ENCODE peak calls at places on chromosomes 3 and 15, in eight cellular contexts. R is HCT116, X is PC-3, V is GM23248, A is neural progenitor cell, E is GM23338, G is hepatocyte, J is SK-N-SH. Y is an unnamed sample.

GRCh38 chr15:66252411-66253295 is 897 bp downstream of the MEGF11 start:
- DNase-seq in R (peak), X (peak), V (peak), A (peak), E (peak), G (peak), J (peak), Y (peak)

GRCh38 chr3:134694946-134695543 is 44.2 kb upstream of the KY start:
- DNase-seq in R (no peak), X (no peak), V (no peak), A (no peak), E (no peak), G (no peak), J (no peak), Y (no peak)

GRCh38 chr3:197445886-197446631 is 109.7 kb downstream of the BDH1 start:
- DNase-seq in R (no peak), X (no peak), V (no peak), A (peak), E (no peak), G (no peak), J (no peak), Y (no peak)

GRCh38 chr3:153348457-153349137 is 186.6 kb downstream of the RAP2B start:
- DNase-seq in R (no peak), X (peak), V (peak), A (no peak), E (peak), G (no peak), J (no peak), Y (no peak)

GRCh38 chr15:66251790-66252355 is 1.7 kb downstream of the MEGF11 start:
- DNase-seq in R (no peak), X (no peak), V (no peak), A (peak), E (peak), G (no peak), J (no peak), Y (no peak)

GRCh38 chr3:127384717-127385539 is 97.1 kb upstream of the PRR20G start:
- DNase-seq in R (no peak), X (no peak), V (no peak), A (no peak), E (peak), G (no peak), J (no peak), Y (no peak)

GRCh38 chr3:13136426-13136825 is 63.2 kb upstream of the IQSEC1 start:
- DNase-seq in R (no peak), X (no peak), V (no peak), A (no peak), E (no peak), G (no peak), J (no peak), Y (no peak)

GRCh38 chr3:105367406-105368213 is 901 bp downstream of the ALCAM start:
- DNase-seq in R (no peak), X (peak), V (peak), A (peak), E (peak), G (peak), J (peak), Y (peak)

GRCh38 chr3:52153389-52154096 is 680 bp downstream of the POC1A start:
- DNase-seq in R (peak), X (peak), V (peak), A (peak), E (peak), G (peak), J (peak), Y (peak)

GRCh38 chr15:50906954-50907865 is 1.3 kb upstream of the AP4E1 start:
- DNase-seq in R (no peak), X (peak), V (peak), A (no peak), E (no peak), G (peak), J (peak), Y (peak)

GRCh38 chr3:57961828-57962447 is 46.3 kb upstream of the FLNB start:
- DNase-seq in R (peak), X (peak), V (peak), A (no peak), E (peak), G (no peak), J (no peak), Y (peak)

GRCh38 chr15:47484119-47484518 is 233.2 kb upstream of the SEMA6D start:
- DNase-seq in R (no peak), X (no peak), V (no peak), A (no peak), E (peak), G (no peak), J (no peak), Y (peak)

GRCh38 chr3:42991369-42992315 is 12.5 kb downstream of the GASK1A start:
- DNase-seq in R (no peak), X (no peak), V (no peak), A (peak), E (peak), G (no peak), J (no peak), Y (no peak)

GRCh38 chr3:81242871-81243270 is 518.6 kb downstream of the GBE1 start:
- DNase-seq in R (no peak), X (peak), V (peak), A (no peak), E (no peak), G (no peak), J (peak), Y (peak)

GRCh38 chr15:68208641-68209240 is 3.6 kb upstream of the CALML4 start:
- DNase-seq in R (no peak), X (no peak), V (no peak), A (no peak), E (no peak), G (no peak), J (no peak), Y (peak)

GRCh38 chr3:182739619-182740018 is 53.7 kb upstream of the ATP11B start:
- DNase-seq in R (no peak), X (peak), V (peak), A (no peak), E (no peak), G (no peak), J (no peak), Y (no peak)

GRCh38 chr3:128146201-128146600 is 7.1 kb upstream of the EEFSEC start:
- DNase-seq in R (no peak), X (no peak), V (no peak), A (no peak), E (no peak), G (no peak), J (no peak), Y (no peak)

GRCh38 chr3:179673522-179673921 is 20.7 kb downstream of the USP13 start:
- DNase-seq in R (no peak), X (no peak), V (no peak), A (no peak), E (no peak), G (no peak), J (no peak), Y (no peak)

GRCh38 chr15:50181983-50182232 is at the start of gene SLC27A2:
- DNase-seq in R (peak), X (peak), V (no peak), A (peak), E (peak), G (peak), J (peak), Y (no peak)

GRCh38 chr15:67066041-67067021 is 929 bp downstream of the SMAD3 start:
- DNase-seq in R (no peak), X (no peak), V (peak), A (peak), E (peak), G (no peak), J (peak), Y (peak)

GRCh38 chr3:58628823-58629562 is 37.6 kb downstream of the FAM3D start:
- DNase-seq in R (no peak), X (peak), V (peak), A (no peak), E (no peak), G (peak), J (peak), Y (no peak)

GRCh38 chr15:51076142-51076897 is 18.4 kb downstream of the TNFAIP8L3 start:
- DNase-seq in R (no peak), X (no peak), V (no peak), A (no peak), E (no peak), G (no peak), J (no peak), Y (no peak)

GRCh38 chr3:160804762-160805161 is 48.7 kb downstream of the PPM1L start:
- DNase-seq in R (no peak), X (no peak), V (peak), A (no peak), E (peak), G (no peak), J (peak), Y (no peak)

GRCh38 chr3:25573386-25574171 is 91.1 kb downstream of the TOP2B start:
- DNase-seq in R (no peak), X (peak), V (peak), A (no peak), E (no peak), G (no peak), J (peak), Y (no peak)

GRCh38 chr3:82364827-82365226 is 603.4 kb upstream of the GBE1 start:
- DNase-seq in R (no peak), X (no peak), V (no peak), A (no peak), E (no peak), G (no peak), J (no peak), Y (no peak)

GRCh38 chr15:31975446-31976229 is 54.7 kb upstream of the CHRNA7 start:
- DNase-seq in R (no peak), X (peak), V (peak), A (peak), E (peak), G (no peak), J (peak), Y (no peak)

GRCh38 chr3:65811050-65811766 is 227.5 kb downstream of the MAGI1 start:
- DNase-seq in R (no peak), X (no peak), V (peak), A (no peak), E (no peak), G (peak), J (no peak), Y (no peak)

GRCh38 chr15:36731025-36731424 is 151.6 kb downstream of the CDIN1 start:
- DNase-seq in R (no peak), X (no peak), V (no peak), A (no peak), E (no peak), G (no peak), J (no peak), Y (no peak)

GRCh38 chr3:172317984-172318383 is 130.3 kb downstream of the GHSR start:
- DNase-seq in R (peak), X (peak), V (peak), A (no peak), E (no peak), G (no peak), J (peak), Y (no peak)

GRCh38 chr15:90892023-90892422 is 7.7 kb downstream of the FES start:
- DNase-seq in R (no peak), X (no peak), V (no peak), A (no peak), E (no peak), G (no peak), J (no peak), Y (no peak)

GRCh38 chr3:156395961-156396700 is 158.8 kb downstream of the SSR3 start:
- DNase-seq in R (no peak), X (no peak), V (peak), A (no peak), E (no peak), G (no peak), J (no peak), Y (no peak)

GRCh38 chr3:24197809-24198208 is 252.7 kb downstream of the NR1D2 start:
- DNase-seq in R (no peak), X (peak), V (no peak), A (peak), E (peak), G (no peak), J (peak), Y (no peak)
- TF ChIP-seq EZH2phosphoT487 in R (no peak), X (no peak), V (no peak), A (no peak), E (no peak), G (no peak), J (no peak), Y (no peak)

DNA sequence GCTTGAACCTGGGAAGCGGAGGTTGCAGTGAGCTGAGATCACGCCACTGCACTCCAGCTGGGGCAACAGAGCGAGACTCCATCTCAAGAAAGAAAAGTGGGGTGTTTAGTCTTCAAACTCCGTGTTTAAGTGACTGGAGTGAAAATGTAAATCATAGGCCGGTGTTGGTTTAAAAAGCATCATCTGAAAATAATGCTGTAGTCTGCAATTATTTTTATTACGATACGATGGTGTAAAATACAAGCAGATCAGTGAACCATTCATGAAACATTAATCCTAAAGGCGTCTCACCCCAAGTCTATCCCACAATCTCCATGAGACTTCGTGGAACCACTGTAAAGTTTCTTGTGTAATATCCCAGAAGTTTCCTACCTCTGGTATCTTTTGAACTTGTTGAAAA is 6.3 kb downstream of the CTNNB1 start:
- DNase-seq in R (no peak), X (no peak), V (no peak), A (no peak), E (no peak), G (no peak), J (no peak), Y (no peak)
- H3K4me2 ChIP-seq in R (no peak), X (no peak), V (no peak), A (peak), E (peak), G (peak), J (no peak), Y (no peak)

GRCh38 chr3:38985581-38985980 is 66.2 kb downstream of the SCN11A start:
- DNase-seq in R (no peak), X (peak), V (peak), A (no peak), E (no peak), G (no peak), J (no peak), Y (no peak)

GRCh38 chr3:38984731-38985130 is 67.0 kb downstream of the SCN11A start:
- DNase-seq in R (no peak), X (no peak), V (peak), A (no peak), E (no peak), G (no peak), J (no peak), Y (no peak)

GRCh38 chr3:38986901-38987300 is 64.8 kb downstream of the SCN11A start:
- DNase-seq in R (no peak), X (peak), V (peak), A (no peak), E (no peak), G (no peak), J (no peak), Y (no peak)

GRCh38 chr3:38987456-38987855 is 64.3 kb downstream of the SCN11A start:
- DNase-seq in R (no peak), X (no peak), V (no peak), A (no peak), E (no peak), G (no peak), J (no peak), Y (no peak)

GRCh38 chr3:38985981-38986380 is 65.8 kb downstream of the SCN11A start:
- DNase-seq in R (no peak), X (no peak), V (peak), A (no peak), E (no peak), G (no peak), J (no peak), Y (no peak)
- TF ChIP-seq EZH2phosphoT487 in R (no peak), X (no peak), V (no peak), A (no peak), E (no peak), G (no peak), J (no peak), Y (no peak)

DNA sequence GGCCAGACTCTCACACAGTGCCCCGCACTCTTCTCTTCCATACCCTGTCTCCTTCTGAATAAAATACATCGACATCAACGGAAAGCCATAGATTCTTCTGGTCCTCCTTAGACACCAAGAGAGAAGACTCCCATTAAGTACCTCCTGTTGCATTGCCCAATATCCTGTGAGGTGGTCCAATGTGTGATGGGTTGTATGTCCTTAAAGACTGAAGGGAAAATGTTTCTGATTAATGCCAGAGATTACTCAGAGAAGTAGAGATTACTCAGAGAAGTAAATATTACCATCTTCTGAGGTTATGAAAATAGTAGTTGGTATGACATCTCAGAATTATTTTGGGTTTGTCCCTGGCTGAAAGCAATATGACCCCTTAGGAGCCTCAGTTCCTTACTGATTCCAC is 60.8 kb upstream of the GALNT15 start:
- DNase-seq in R (no peak), X (peak), V (peak), A (no peak), E (no peak), G (no peak), J (no peak), Y (no peak)
- H3K4me2 ChIP-seq in R (no peak), X (no peak), V (peak), A (no peak), E (no peak), G (no peak), J (no peak), Y (no peak)